ENCODE peak calls at places on chromosomes 12 and 14, in ten cellular contexts. N is Peyer's patch, M is ovary, O is thyroid gland, S is spleen, L is HepG2, U is A549, Q is uterus, P is suprapubic skin, G is HCT116. C is an unnamed sample.

GRCh38 chr14:90193925-90194324 is 62.4 kb upstream of the PSMC1 start:
- DNase-seq in N (no peak), M (no peak), O (no peak), S (no peak), L (peak; percentile 4), U (no peak), Q (no peak), P (no peak), G (peak; percentile 22), C (no peak)

GRCh38 chr12:6921539-6921938 is 6.2 kb upstream of the ATN1 start:
- DNase-seq in N (no peak), M (peak; percentile 15), O (no peak), S (peak; percentile 61), L (no peak), U (no peak), Q (no peak), P (no peak), G (no peak), C (no peak)

GRCh38 chr12:98911396-98911795 is 266.3 kb downstream of the APAF1 start:
- DNase-seq in N (no peak), M (no peak), O (no peak), S (no peak), L (no peak), U (no peak), Q (no peak), P (no peak), G (no peak), C (no peak)

GRCh38 chr12:63821781-63822251 is 22.7 kb upstream of the SRGAP1 start:
- DNase-seq in N (no peak), M (peak; percentile 60), O (peak; percentile 11), S (no peak), L (no peak), U (no peak), Q (peak; percentile 35), P (peak; percentile 66), G (no peak), C (no peak)

GRCh38 chr14:57747036-57747435 is 118.9 kb downstream of the SLC35F4 start:
- DNase-seq in N (no peak), M (no peak), O (peak; percentile 68), S (no peak), L (no peak), U (no peak), Q (no peak), P (no peak), G (peak; percentile 35), C (no peak)

GRCh38 chr14:61836184-61836583 is 74.0 kb downstream of the SNAPC1 start:
- DNase-seq in N (no peak), M (no peak), O (no peak), S (no peak), L (no peak), U (no peak), Q (no peak), P (no peak), G (no peak), C (no peak)

GRCh38 chr14:51963164-51963733 is 26.1 kb upstream of the RTRAF start:
- DNase-seq in N (no peak), M (no peak), O (no peak), S (no peak), L (no peak), U (no peak), Q (no peak), P (no peak), G (no peak), C (no peak)

GRCh38 chr14:103879570-103880333 is 32.4 kb upstream of the PPP1R13B start:
- DNase-seq in N (peak; percentile 88), M (peak; percentile 78), O (peak; percentile 83), S (no peak), L (peak; percentile 97), U (peak; percentile 97), Q (peak; percentile 35), P (peak; percentile 64), G (no peak), C (no peak)

GRCh38 chr12:47407730-47408129 is 298.1 kb downstream of the RPAP3 start:
- DNase-seq in N (no peak), M (no peak), O (no peak), S (no peak), L (no peak), U (no peak), Q (no peak), P (no peak), G (no peak), C (no peak)

GRCh38 chr14:55580401-55581010 is 499 bp downstream of the KTN1 start:
- DNase-seq in N (peak; percentile 71), M (peak; percentile 67), O (peak; percentile 45), S (peak; percentile 93), L (no peak), U (no peak), Q (peak; percentile 29), P (peak; percentile 64), G (no peak), C (no peak)
- TF ChIP-seq POLR2A in N (no peak), M (no peak), O (no peak), S (no peak), L (no peak), U (no peak), Q (no peak), P (no peak), G (no peak), C (no peak)

GRCh38 chr14:83976223-83976770 is 1553.6 kb upstream of the FLRT2 start:
- DNase-seq in N (no peak), M (no peak), O (no peak), S (no peak), L (no peak), U (no peak), Q (no peak), P (no peak), G (no peak), C (no peak)
- H3K4me3 ChIP-seq in N (no peak overlapping the region), M (no peak overlapping the region), O (no peak overlapping the region), S (no peak overlapping the region), L (no peak overlapping the region), U (no peak overlapping the region), Q (no peak overlapping the region), P (no peak overlapping the region), G (no peak overlapping the region), C (no peak overlapping the region)

GRCh38 chr14:105855246-105855892 is 329.0 kb downstream of the TMEM121 start:
- DNase-seq in N (peak; percentile 44), M (peak; percentile 16), O (no peak), S (peak; percentile 79), L (no peak), U (no peak), Q (no peak), P (peak; percentile 55), G (no peak), C (no peak)

GRCh38 chr14:105856676-105857222 is 330.4 kb downstream of the TMEM121 start:
- DNase-seq in N (peak; percentile 30), M (no peak), O (no peak), S (no peak), L (no peak), U (no peak), Q (peak; percentile 7), P (no peak), G (no peak), C (no peak)

GRCh38 chr14:105854600-105855245 is 328.3 kb downstream of the TMEM121 start:
- DNase-seq in N (no peak), M (peak; percentile 10), O (no peak), S (peak; percentile 75), L (no peak), U (no peak), Q (no peak), P (peak; percentile 50), G (no peak), C (no peak)

GRCh38 chr14:105857223-105857815 is 330.9 kb downstream of the TMEM121 start:
- DNase-seq in N (peak; percentile 39), M (peak; percentile 13), O (no peak), S (peak; percentile 82), L (no peak), U (no peak), Q (no peak), P (peak; percentile 50), G (no peak), C (no peak)

DNA sequence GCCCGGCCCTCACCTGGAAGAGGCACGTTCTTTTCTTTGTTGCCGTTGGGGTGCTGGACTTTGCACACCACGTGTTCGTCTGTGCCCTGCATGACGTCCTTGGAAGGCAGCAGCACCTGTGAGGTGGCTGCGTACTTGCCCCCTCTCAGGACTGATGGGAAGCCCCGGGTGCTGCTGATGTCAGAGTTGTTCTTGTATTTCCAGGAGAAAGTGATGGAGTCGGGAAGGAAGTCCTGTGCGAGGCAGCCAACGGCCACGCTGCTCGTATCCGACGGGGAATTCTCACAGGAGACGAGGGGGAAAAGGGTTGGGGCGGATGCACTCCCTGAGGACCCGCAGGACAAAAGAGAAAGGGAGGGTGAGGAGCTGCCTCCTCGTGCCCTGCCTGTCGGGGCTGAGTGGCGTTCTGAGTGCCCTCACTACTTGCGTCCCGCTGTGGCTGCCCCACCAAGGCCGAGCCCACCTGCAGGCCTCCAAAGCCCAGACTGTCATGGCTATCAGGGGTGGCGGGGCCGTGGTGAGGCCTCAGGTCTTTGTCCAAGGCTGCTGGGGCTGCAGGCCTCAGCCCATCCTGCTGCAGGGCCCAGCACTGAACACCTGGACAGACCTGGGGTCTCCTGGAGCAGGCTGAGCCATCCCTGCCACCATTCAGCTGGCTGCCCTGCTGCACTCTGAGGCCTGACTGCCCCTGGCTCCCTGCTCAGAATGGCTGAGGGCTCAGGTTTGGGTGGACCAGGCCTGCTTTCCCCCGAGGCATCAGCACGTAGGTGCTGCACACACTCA is 329.7 kb downstream of the TMEM121 start:
- DNase-seq in N (peak; percentile 34), M (peak; percentile 19), O (no peak), S (peak; percentile 80), L (no peak), U (no peak), Q (peak; percentile 2), P (peak; percentile 41), G (no peak), C (no peak)
- H3K4me1 ChIP-seq in N (no peaks in the 10 kb centered on the region), M (no peaks in the 10 kb centered on the region), O (no peaks in the 10 kb centered on the region), S (peaks cover 11% of the 10 kb centered on the region), L (no peaks in the 10 kb centered on the region), U (no peaks in the 10 kb centered on the region), Q (no peaks in the 10 kb centered on the region), P (no peaks in the 10 kb centered on the region), G (no peaks in the 10 kb centered on the region), C (no peaks in the 10 kb centered on the region)

DNA sequence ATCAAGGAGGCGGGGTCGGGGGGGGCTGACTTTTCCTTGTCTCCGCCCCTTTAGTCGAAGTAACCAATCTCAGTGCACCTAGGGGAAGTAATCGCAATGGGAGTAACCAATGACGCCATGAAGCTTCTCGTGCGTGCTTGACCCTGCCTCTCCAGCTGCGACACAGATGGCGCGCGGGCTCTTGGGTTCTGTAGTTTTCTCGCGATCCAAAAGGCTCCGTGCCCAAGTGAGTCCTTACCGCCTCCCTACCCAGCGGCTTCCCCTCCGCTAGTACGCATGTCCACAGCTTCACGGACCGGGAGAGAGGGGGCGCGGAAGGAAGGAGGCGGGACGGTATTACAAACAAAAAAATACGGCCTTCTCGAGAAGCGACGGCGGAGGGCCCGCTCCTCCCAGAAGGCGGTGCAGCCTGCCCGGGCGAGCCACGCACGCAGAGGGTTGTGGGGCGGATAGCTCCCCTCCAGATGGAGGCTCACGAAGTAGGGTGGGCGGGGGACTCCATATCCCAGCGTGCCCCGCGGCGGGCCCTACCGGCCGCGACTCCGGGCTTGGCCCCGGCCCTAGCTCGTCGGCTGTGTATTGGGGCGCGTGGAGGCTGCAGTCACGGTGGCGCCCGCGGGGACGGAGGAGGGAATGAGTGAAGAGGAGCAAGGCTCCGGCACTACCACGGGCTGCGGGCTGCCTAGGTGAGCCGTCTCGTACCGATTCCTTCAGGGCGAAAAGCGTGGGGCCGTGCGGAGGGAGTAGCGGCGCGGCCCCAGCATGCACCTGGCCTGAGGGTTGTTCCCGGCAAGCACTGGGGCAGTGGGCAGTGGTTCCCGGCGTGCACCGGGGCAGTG is at the start of gene TARBP2:
- DNase-seq in N (peak; percentile 97), M (peak; percentile 97), O (peak; percentile 99), S (peak; percentile 99), L (peak; percentile 99), U (peak; percentile 96), Q (peak; percentile 100), P (peak; percentile 99), G (peak; percentile 99), C (peak; percentile 94)
- TF ChIP-seq POLR2A in N (peak; percentile 53), M (peak; percentile 65), O (peak; percentile 23), S (no peak), L (peak; percentile 78), U (peak; percentile 72), Q (peak; percentile 74), P (no peak), G (peak; percentile 76), C (peak; percentile 34)